ENCODE peak calls at places on chromosomes 11 and 22, in five cellular contexts. O, Q, M, R and X are unnamed samples.

GRCh38 chr11:819943-820649 is 1.4 kb downstream of the PNPLA2 start:
- DNase-seq in R (peak; percentile 92), Q (peak; percentile 81), O (peak; percentile 59), M (peak; percentile 94), X (peak; percentile 93)

GRCh38 chr22:38758276-38758945 is 2.6 kb upstream of the SUN2 start:
- DNase-seq in M (peak; percentile 60), Q (no peak), O (no peak), R (peak; percentile 23), X (no peak)

GRCh38 chr11:67031791-67032561 is 9.0 kb downstream of the SYT12 start:
- DNase-seq in R (no peak), M (no peak), O (no peak), Q (peak; percentile 92), X (no peak)

GRCh38 chr11:29432719-29433325 is 584.0 kb downstream of the KCNA4 start:
- DNase-seq in Q (no peak), M (peak; percentile 2), R (peak; percentile 37), O (peak; percentile 19), X (peak; percentile 14)

GRCh38 chr11:118592616-118593367 is 14.6 kb upstream of the PHLDB1 start:
- DNase-seq in Q (no peak), M (no peak), O (peak; percentile 71), R (no peak), X (no peak)

GRCh38 chr11:2794419-2794795 is 91.2 kb downstream of the CDKN1C start:
- DNase-seq in R (no peak), Q (no peak), O (no peak), M (no peak), X (no peak)

GRCh38 chr22:38032681-38033521 is 24.3 kb upstream of the PICK1 start:
- DNase-seq in O (peak; percentile 68), M (no peak), Q (no peak), R (no peak), X (no peak)

GRCh38 chr11:128653828-128654231 is 40.0 kb upstream of the FLI1 start:
- DNase-seq in R (no peak), Q (no peak), O (peak; percentile 63), M (no peak), X (peak; percentile 25)

GRCh38 chr11:46555269-46556054 is 38.4 kb downstream of the AMBRA1 start:
- DNase-seq in M (peak; percentile 29), Q (peak; percentile 71), R (no peak), O (peak; percentile 75), X (no peak)

GRCh38 chr11:84894666-84895065 is 732.5 kb downstream of the DLG2 start:
- DNase-seq in M (no peak), O (no peak), Q (no peak), R (no peak), X (no peak)

GRCh38 chr22:37242395-37242918 is 1.6 kb downstream of the RAC2 start:
- DNase-seq in Q (no peak), M (peak; percentile 86), R (no peak), O (no peak), X (no peak)

GRCh38 chr11:3126901-3127691 is 38.0 kb downstream of the OSBPL5 start:
- DNase-seq in Q (no peak), M (no peak), O (no peak), R (no peak), X (no peak)

DNA sequence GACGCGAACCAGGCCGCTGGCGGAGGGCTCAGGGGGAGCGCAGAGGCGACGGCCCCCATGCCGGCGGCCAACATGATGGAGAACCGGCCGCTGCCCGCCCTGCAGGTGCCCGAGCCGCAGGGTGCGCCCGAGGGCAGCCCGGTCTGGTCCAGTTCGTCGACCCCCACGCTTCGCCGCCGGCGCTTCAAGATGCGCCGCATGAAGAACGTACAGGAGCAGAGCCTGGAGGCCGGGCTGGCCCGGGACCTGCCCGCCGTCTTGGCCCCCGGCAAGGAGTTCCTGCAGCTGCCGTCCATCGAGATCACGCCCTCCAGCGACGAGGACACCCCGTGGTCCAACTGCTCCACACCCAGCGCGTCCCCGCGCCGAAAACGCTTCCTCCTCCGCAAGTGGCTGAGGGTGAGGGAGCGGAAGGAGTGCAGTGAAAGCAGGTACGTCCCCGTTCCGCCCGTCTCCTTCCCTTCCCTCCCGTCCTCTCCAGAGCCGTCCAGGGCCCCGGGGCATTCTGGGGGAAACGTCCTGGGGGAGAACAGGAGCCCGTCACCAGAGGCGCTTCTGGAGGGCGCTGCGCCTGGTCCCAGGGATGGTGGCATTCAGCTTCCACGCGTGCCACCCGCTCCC is 777 bp downstream of the GRAMD1B start:
- DNase-seq in Q (peak; percentile 55), M (peak; percentile 77), O (peak; percentile 64), R (no peak), X (no peak)
- TF ChIP-seq CTCF in Q (no peak), M (no peak), O (peak; percentile 7), R (no peak), X (no peak)

DNA sequence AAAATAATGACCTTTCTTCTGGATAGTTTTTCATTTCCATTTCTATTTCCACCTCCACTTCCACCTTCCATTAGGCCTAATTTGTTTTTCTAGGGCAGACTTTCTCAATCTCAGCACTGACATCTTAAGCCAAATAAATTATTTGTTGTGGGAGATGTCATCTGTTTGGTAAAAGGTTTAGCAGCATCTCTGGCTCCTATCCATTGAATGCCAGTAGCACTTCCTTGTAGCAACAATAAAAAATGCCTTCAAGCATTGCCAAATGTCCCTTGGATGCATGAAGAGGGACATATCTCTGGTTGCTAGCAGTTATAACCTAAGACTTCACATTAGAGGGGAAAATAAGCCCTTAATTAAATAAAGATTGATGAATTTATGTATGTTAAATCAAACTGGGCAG is 1.9 kb downstream of the OR52A5 start:
- DNase-seq in O (no peak), M (no peak), R (no peak), Q (no peak), X (no peak)
- TF ChIP-seq CTCF in O (no peak), M (no peak), R (no peak), Q (no peak), X (no peak)

DNA sequence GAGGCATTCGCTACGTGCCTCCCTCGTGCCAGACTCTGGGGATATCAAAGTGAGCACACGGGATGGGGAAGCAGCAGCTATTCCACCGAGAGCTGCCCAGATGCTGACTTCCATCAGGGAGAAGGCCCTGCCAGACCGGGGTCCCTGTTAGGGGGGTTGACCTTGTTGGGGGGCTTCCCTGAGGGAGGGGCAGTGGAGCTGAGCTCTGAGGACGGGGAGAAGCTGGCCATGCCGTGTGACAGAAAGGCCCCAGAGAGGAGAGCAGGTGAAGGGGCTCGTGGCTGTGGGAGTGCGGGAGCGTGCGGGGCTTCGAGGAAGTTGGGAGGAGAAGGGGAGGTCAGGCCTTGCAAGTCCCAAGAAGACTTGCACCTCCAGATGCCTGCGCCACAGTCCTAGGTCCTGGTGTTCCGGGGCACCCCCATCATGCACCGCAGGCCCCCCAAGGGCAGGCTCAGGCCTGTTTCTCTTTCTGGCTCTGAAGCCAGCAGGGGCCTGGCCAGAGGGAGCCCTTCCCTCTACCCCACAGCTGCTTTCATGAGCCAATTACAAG is 94.4 kb downstream of the ARHGAP8 start:
- DNase-seq in M (no peak), Q (no peak), O (no peak), R (no peak), X (no peak)
- TF ChIP-seq CTCF in M (no peak), Q (no peak), O (no peak), R (no peak), X (no peak)

GRCh38 chr11:63682045-63682915 is 980 bp downstream of the RTN3 start:
- DNase-seq in O (no peak), R (no peak), Q (no peak), M (peak; percentile 24), X (peak; percentile 20)
- TF ChIP-seq CTCF in O (no peak), R (peak; percentile 27), Q (peak; percentile 58), M (no peak), X (peak; percentile 48)

GRCh38 chr11:62805044-62805892 is at the start of gene NXF1:
- DNase-seq in M (peak; percentile 99), O (peak; percentile 92), Q (peak; percentile 87), R (peak; percentile 98), X (peak; percentile 95)
- TF ChIP-seq CTCF in M (no peak), O (peak; percentile 29), Q (no peak), R (no peak), X (no peak)

DNA sequence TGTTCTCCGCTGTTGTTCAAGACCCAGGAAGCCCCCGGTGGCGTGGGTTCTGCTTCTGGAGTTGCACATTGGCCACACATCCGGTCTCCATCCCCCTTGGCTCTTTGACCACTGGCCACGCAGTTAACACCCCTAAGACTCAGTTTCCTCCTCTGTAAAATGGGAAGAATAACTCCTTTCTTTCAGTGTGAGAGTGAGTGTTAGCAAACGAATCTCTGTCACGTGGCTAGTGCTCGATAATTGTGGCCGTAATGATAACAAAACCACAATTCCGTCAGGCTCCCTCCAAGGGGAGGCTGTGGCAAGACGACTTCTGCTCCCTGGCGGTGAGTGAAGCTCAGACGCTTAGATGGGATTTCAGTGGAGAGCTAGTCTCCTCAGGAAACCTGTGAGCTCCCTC is 315.2 kb upstream of the B3GAT1 start:
- DNase-seq in Q (no peak), M (no peak), R (no peak), O (no peak), X (no peak)
- TF ChIP-seq CTCF in Q (no peak), M (no peak), R (no peak), O (no peak), X (no peak)

GRCh38 chr11:24391165-24391564 is 105.7 kb upstream of the LUZP2 start:
- DNase-seq in O (peak; percentile 6), R (no peak), Q (peak; percentile 70), M (no peak), X (peak; percentile 3)

GRCh38 chr11:24383137-24383536 is 113.7 kb upstream of the LUZP2 start:
- DNase-seq in O (no peak), Q (no peak), R (no peak), M (no peak), X (no peak)

GRCh38 chr11:24389575-24389974 is 107.3 kb upstream of the LUZP2 start:
- DNase-seq in M (no peak), R (no peak), Q (no peak), O (no peak), X (no peak)

DNA sequence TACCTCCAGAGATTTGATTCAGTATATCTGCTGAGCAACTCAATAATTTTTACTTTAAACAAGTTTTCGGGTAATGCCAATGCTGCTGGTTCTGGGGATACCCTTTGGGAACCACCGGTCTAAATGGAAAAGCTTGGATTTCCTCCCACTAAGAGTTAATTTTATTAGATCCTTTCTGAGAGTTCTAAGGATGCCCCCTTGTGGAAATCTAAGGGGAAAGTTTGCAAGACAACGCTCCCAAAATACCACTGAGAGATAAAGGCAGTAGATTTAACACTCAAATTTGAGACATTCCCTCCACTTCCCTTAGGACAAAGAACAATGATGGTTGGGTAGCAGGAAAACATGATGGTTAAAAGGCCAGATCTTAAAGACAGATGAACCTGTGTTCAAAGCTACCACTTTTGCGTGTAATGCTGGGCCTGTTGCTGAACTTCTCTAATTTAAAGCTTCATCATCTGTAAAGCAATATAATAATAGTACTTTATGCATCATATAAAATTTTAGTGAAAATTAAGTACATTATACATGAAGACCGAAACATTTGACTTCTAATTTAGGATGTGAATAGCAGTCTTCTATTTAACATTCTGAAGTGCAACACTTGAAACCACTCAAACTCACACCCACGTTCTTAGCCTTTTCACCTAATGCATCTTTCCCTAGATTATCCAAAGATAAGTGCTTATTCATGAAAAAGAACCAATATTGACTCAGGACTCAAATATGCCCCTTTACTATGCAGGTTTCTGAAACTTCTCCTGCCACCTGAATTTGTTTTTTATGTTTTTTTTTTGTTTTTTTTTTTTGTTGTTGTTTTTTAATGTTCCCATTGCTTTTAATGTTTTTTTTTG is 110.1 kb upstream of the LUZP2 start:
- DNase-seq in O (peak; percentile 36), M (no peak), R (peak; percentile 17), Q (no peak), X (peak; percentile 7)
- TF ChIP-seq CTCF in O (peak; percentile 56), M (peak; percentile 9), R (peak; percentile 55), Q (peak; percentile 53), X (peak; percentile 42)